ENCODE peak calls at places on chromosomes 3 and 15, in five cellular contexts. One of them, this sample, is unnamed.

GRCh38 chr15:53759333-53759975 is at the start of gene WDR72:
- DNase-seq in AML-193: no peak
- DNase-seq in activated naive CD4-positive, alpha-beta T cell treated with Interleukin-2 at 50 U/mL for 16 hours: no peak
- DNase-seq in ELF-1: peak
- DNase-seq in H54: no peak
- DNase-seq in this sample: peak

GRCh38 chr15:59933607-59934006 is 70.5 kb upstream of the FOXB1 start:
- DNase-seq in AML-193: no peak
- DNase-seq in activated naive CD4-positive, alpha-beta T cell treated with Interleukin-2 at 50 U/mL for 16 hours: no peak
- DNase-seq in ELF-1: no peak
- DNase-seq in H54: no peak
- DNase-seq in this sample: no peak

GRCh38 chr15:41823502-41823901 is 4.4 kb upstream of the JMJD7 start:
- DNase-seq in AML-193: no peak
- DNase-seq in activated naive CD4-positive, alpha-beta T cell treated with Interleukin-2 at 50 U/mL for 16 hours: no peak
- DNase-seq in ELF-1: no peak
- DNase-seq in H54: no peak
- DNase-seq in this sample: no peak

GRCh38 chr15:67120839-67121540 is 55.6 kb downstream of the SMAD3 start:
- DNase-seq in AML-193: no peak
- DNase-seq in activated naive CD4-positive, alpha-beta T cell treated with Interleukin-2 at 50 U/mL for 16 hours: peak
- DNase-seq in ELF-1: peak
- DNase-seq in H54: no peak
- DNase-seq in this sample: peak

GRCh38 chr3:123723527-123724168 is 138.8 kb upstream of the HACD2 start:
- DNase-seq in AML-193: peak
- DNase-seq in activated naive CD4-positive, alpha-beta T cell treated with Interleukin-2 at 50 U/mL for 16 hours: peak
- DNase-seq in ELF-1: peak
- DNase-seq in H54: peak
- DNase-seq in this sample: peak

GRCh38 chr3:13111874-13112520 is 38.8 kb upstream of the IQSEC1 start:
- DNase-seq in AML-193: no peak
- DNase-seq in activated naive CD4-positive, alpha-beta T cell treated with Interleukin-2 at 50 U/mL for 16 hours: no peak
- DNase-seq in ELF-1: no peak
- DNase-seq in H54: no peak
- DNase-seq in this sample: peak

GRCh38 chr15:99312228-99312627 is 60.9 kb downstream of the LRRC28 start:
- DNase-seq in AML-193: no peak
- DNase-seq in activated naive CD4-positive, alpha-beta T cell treated with Interleukin-2 at 50 U/mL for 16 hours: no peak
- DNase-seq in ELF-1: no peak
- DNase-seq in H54: no peak
- DNase-seq in this sample: no peak

GRCh38 chr15:78988361-78988911 is 43.6 kb upstream of the CTSH start:
- DNase-seq in AML-193: peak
- DNase-seq in activated naive CD4-positive, alpha-beta T cell treated with Interleukin-2 at 50 U/mL for 16 hours: no peak
- DNase-seq in ELF-1: peak
- DNase-seq in H54: peak
- DNase-seq in this sample: peak

GRCh38 chr3:14837864-14838263 is 19.1 kb downstream of the FGD5 start:
- DNase-seq in AML-193: no peak
- DNase-seq in activated naive CD4-positive, alpha-beta T cell treated with Interleukin-2 at 50 U/mL for 16 hours: no peak
- DNase-seq in ELF-1: no peak
- DNase-seq in H54: no peak
- DNase-seq in this sample: peak

GRCh38 chr3:117688583-117688982 is 979.0 kb downstream of the TUSC7 start:
- DNase-seq in AML-193: no peak
- DNase-seq in activated naive CD4-positive, alpha-beta T cell treated with Interleukin-2 at 50 U/mL for 16 hours: no peak
- DNase-seq in ELF-1: no peak
- DNase-seq in H54: no peak
- DNase-seq in this sample: no peak

GRCh38 chr3:54891540-54891897 is 36.3 kb downstream of the LRTM1 start:
- DNase-seq in AML-193: no peak
- DNase-seq in activated naive CD4-positive, alpha-beta T cell treated with Interleukin-2 at 50 U/mL for 16 hours: no peak
- DNase-seq in ELF-1: peak
- DNase-seq in H54: peak
- DNase-seq in this sample: peak

GRCh38 chr3:189272500-189273119 is 100.8 kb downstream of the TPRG1 start:
- DNase-seq in AML-193: peak
- DNase-seq in activated naive CD4-positive, alpha-beta T cell treated with Interleukin-2 at 50 U/mL for 16 hours: no peak
- DNase-seq in ELF-1: peak
- DNase-seq in H54: no peak
- DNase-seq in this sample: peak

GRCh38 chr3:191020730-191021405 is 158.4 kb upstream of the GMNC start:
- DNase-seq in AML-193: no peak
- DNase-seq in activated naive CD4-positive, alpha-beta T cell treated with Interleukin-2 at 50 U/mL for 16 hours: no peak
- DNase-seq in ELF-1: no peak
- DNase-seq in H54: no peak
- DNase-seq in this sample: no peak

GRCh38 chr15:68022061-68022460 is 32.1 kb upstream of the PIAS1 start:
- DNase-seq in AML-193: no peak
- DNase-seq in activated naive CD4-positive, alpha-beta T cell treated with Interleukin-2 at 50 U/mL for 16 hours: no peak
- DNase-seq in ELF-1: no peak
- DNase-seq in H54: no peak
- DNase-seq in this sample: no peak

GRCh38 chr3:17771177-17772048 is 29.0 kb upstream of the TBC1D5 start:
- DNase-seq in AML-193: no peak
- DNase-seq in activated naive CD4-positive, alpha-beta T cell treated with Interleukin-2 at 50 U/mL for 16 hours: no peak
- DNase-seq in ELF-1: no peak
- DNase-seq in H54: no peak
- DNase-seq in this sample: no peak

GRCh38 chr3:56962200-56962599 is 98.3 kb upstream of the SPATA12 start:
- DNase-seq in AML-193: no peak
- DNase-seq in activated naive CD4-positive, alpha-beta T cell treated with Interleukin-2 at 50 U/mL for 16 hours: no peak
- DNase-seq in ELF-1: no peak
- DNase-seq in H54: no peak
- DNase-seq in this sample: peak

GRCh38 chr15:62483817-62484216 is 318.7 kb upstream of the C2CD4B start:
- DNase-seq in AML-193: no peak
- DNase-seq in activated naive CD4-positive, alpha-beta T cell treated with Interleukin-2 at 50 U/mL for 16 hours: no peak
- DNase-seq in ELF-1: peak
- DNase-seq in H54: no peak
- DNase-seq in this sample: no peak

GRCh38 chr15:74200871-74201419 is 1.6 kb downstream of the STRA6 start:
- DNase-seq in AML-193: no peak
- DNase-seq in activated naive CD4-positive, alpha-beta T cell treated with Interleukin-2 at 50 U/mL for 16 hours: no peak
- DNase-seq in ELF-1: peak
- DNase-seq in H54: no peak
- DNase-seq in this sample: peak

GRCh38 chr3:45104715-45105711 is 41.2 kb downstream of the CDCP1 start:
- DNase-seq in AML-193: no peak
- DNase-seq in activated naive CD4-positive, alpha-beta T cell treated with Interleukin-2 at 50 U/mL for 16 hours: no peak
- DNase-seq in ELF-1: no peak
- DNase-seq in H54: no peak
- DNase-seq in this sample: no peak

GRCh38 chr3:126746395-126747177 is 42.5 kb downstream of the CHCHD6 start:
- DNase-seq in AML-193: no peak
- DNase-seq in activated naive CD4-positive, alpha-beta T cell treated with Interleukin-2 at 50 U/mL for 16 hours: no peak
- DNase-seq in ELF-1: peak
- DNase-seq in H54: peak
- DNase-seq in this sample: peak

GRCh38 chr3:13607821-13608620 is 59.1 kb downstream of the FBLN2 start:
- DNase-seq in AML-193: no peak
- DNase-seq in activated naive CD4-positive, alpha-beta T cell treated with Interleukin-2 at 50 U/mL for 16 hours: no peak
- DNase-seq in ELF-1: no peak
- DNase-seq in H54: no peak
- DNase-seq in this sample: no peak

GRCh38 chr15:43880406-43881184 is 53.8 kb downstream of the WDR76 start:
- DNase-seq in AML-193: no peak
- DNase-seq in activated naive CD4-positive, alpha-beta T cell treated with Interleukin-2 at 50 U/mL for 16 hours: no peak
- DNase-seq in ELF-1: no peak
- DNase-seq in H54: peak
- DNase-seq in this sample: no peak

This sample was measured in left kidney.